ENCODE peak calls at places on chromosomes 11 and 22, in six cellular contexts. N, W, J, H, L and Y are unnamed samples.
A peak's percentile ranks its signal among the peaks of the same experiment; 100 is the strongest.

GRCh38 chr11:27699926-27700350 is 317 bp downstream of the BDNF start:
- DNase-seq in N (no peak), W (no peak), J (no peak), H (no peak), L (no peak), Y (no peak)

GRCh38 chr11:31796523-31797226 is 14.4 kb downstream of the PAX6 start:
- DNase-seq in N (no peak), W (no peak), J (no peak), H (no peak), L (no peak), Y (no peak)

GRCh38 chr11:63552921-63553320 is 10.3 kb downstream of the PLAAT2 start:
- DNase-seq in N (no peak), W (no peak), J (no peak), H (no peak), L (no peak), Y (no peak)

GRCh38 chr11:115616941-115617340 is 112.7 kb upstream of the CADM1 start:
- DNase-seq in N (no peak), W (peak; percentile 54), J (peak; percentile 78), H (peak; percentile 18), L (no peak), Y (no peak)

GRCh38 chr11:125245299-125245698 is 80.7 kb downstream of the PKNOX2 start:
- DNase-seq in N (no peak), W (no peak), J (no peak), H (no peak), L (no peak), Y (no peak)

GRCh38 chr11:62832346-62833234 is at the start of gene TEX54:
- DNase-seq in N (no peak), W (no peak), J (no peak), H (peak; percentile 17), L (no peak), Y (no peak)

GRCh38 chr11:19193916-19194315 is 7.9 kb downstream of the CSRP3 start:
- DNase-seq in N (no peak), W (no peak), J (no peak), H (no peak), L (no peak), Y (no peak)

GRCh38 chr11:48064306-48064705 is 83.9 kb downstream of the PTPRJ start:
- DNase-seq in N (no peak), W (no peak), J (peak; percentile 50), H (peak; percentile 79), L (no peak), Y (no peak)

GRCh38 chr11:125950696-125951645 is 5.1 kb downstream of the VSIG10L2 start:
- DNase-seq in N (no peak), W (no peak), J (no peak), H (no peak), L (no peak), Y (no peak)

GRCh38 chr11:65414776-65415498 is 7.7 kb upstream of the NEAT1 start:
- DNase-seq in N (no peak), W (no peak), J (no peak), H (no peak), L (no peak), Y (no peak)

GRCh38 chr22:45425531-45426265 is 12.2 kb downstream of the RIBC2 start:
- DNase-seq in N (no peak), W (no peak), J (no peak), H (no peak), L (no peak), Y (no peak)

GRCh38 chr11:115463606-115464005 is 40.6 kb downstream of the CADM1 start:
- DNase-seq in N (no peak), W (no peak), J (no peak), H (no peak), L (no peak), Y (no peak)

GRCh38 chr11:33040127-33040861 is 922 bp downstream of the TCP11L1 start:
- DNase-seq in N (peak; percentile 29), W (no peak), J (peak; percentile 34), H (no peak), L (no peak), Y (no peak)

GRCh38 chr11:108654994-108655631 is 9.8 kb upstream of the DDX10 start:
- DNase-seq in N (no peak), W (peak; percentile 53), J (peak; percentile 39), H (peak; percentile 49), L (peak; percentile 25), Y (no peak)

GRCh38 chr11:13680501-13681264 is 12.2 kb downstream of the FAR1 start:
- DNase-seq in N (no peak), W (no peak), J (no peak), H (no peak), L (no peak), Y (no peak)